ENCODE peak calls at places on chromosomes 13 and 19, in ten cellular contexts. X, S, A, P, D, W, J, O, E and V are unnamed samples.
A peak's percentile ranks its signal among the peaks of the same experiment; 100 is the strongest.

GRCh38 chr13:87698268-87698667 is 27.1 kb downstream of the SLITRK5 start:
- DNase-seq in S (no peak), A (no peak), P (no peak), O (no peak), J (no peak), E (no peak), D (no peak), X (no peak), W (no peak), V (no peak)

GRCh38 chr13:94620286-94620896 is 18.7 kb downstream of the GPR180 start:
- DNase-seq in X (no peak), D (no peak), E (peak; percentile 15), O (no peak), J (no peak), W (peak; percentile 57), A (peak; percentile 48), P (peak; percentile 11), S (peak; percentile 40), V (no peak)

GRCh38 chr19:51784922-51785690 is 9.9 kb upstream of the FPR3 start:
- DNase-seq in A (no peak), S (peak; percentile 91), P (peak; percentile 71), W (no peak), X (peak; percentile 49), O (no peak), E (no peak), J (peak; percentile 32), D (no peak), V (no peak)

GRCh38 chr13:111177081-111177711 is 62.1 kb downstream of the ARHGEF7 start:
- DNase-seq in X (no peak), D (no peak), O (no peak), S (peak; percentile 28), P (peak; percentile 86), E (no peak), W (no peak), J (peak; percentile 28), A (no peak), V (no peak)

GRCh38 chr19:35320285-35320706 is 8.7 kb upstream of the CD22 start:
- DNase-seq in P (no peak), A (no peak), D (no peak), O (no peak), E (no peak), W (no peak), J (no peak), X (no peak), S (no peak), V (no peak)

GRCh38 chr19:30682576-30683536 is 310.7 kb downstream of the ZNF536 start:
- DNase-seq in P (peak; percentile 72), J (no peak), A (peak; percentile 78), W (peak; percentile 75), E (peak; percentile 84), X (peak; percentile 68), S (peak; percentile 92), D (peak; percentile 61), O (peak; percentile 84), V (peak; percentile 60)

GRCh38 chr19:19170053-19170945 is at the start of gene MEF2B:
- DNase-seq in E (peak; percentile 92), P (peak; percentile 59), X (peak; percentile 80), A (peak; percentile 97), O (peak; percentile 82), D (no peak), J (no peak), S (peak; percentile 40), W (peak; percentile 91), V (peak; percentile 79)

GRCh38 chr13:108120332-108120731 is 95.0 kb downstream of the LIG4 start:
- DNase-seq in E (no peak), P (no peak), W (no peak), D (no peak), A (peak; percentile 24), O (no peak), X (no peak), S (no peak), J (no peak), V (no peak)

GRCh38 chr19:29687244-29687896 is 22.1 kb downstream of the PLEKHF1 start:
- DNase-seq in X (no peak), P (peak; percentile 99), A (no peak), D (peak; percentile 90), O (no peak), W (no peak), S (peak; percentile 99), E (no peak), J (no peak), V (no peak)

GRCh38 chr13:22800726-22801401 is 379.9 kb upstream of the SGCG start:
- DNase-seq in A (no peak), W (no peak), P (no peak), E (no peak), X (peak; percentile 19), O (no peak), J (peak; percentile 21), D (no peak), S (peak; percentile 29), V (no peak)

GRCh38 chr19:51490676-51491075 is 10.9 kb downstream of the SIGLEC12 start:
- DNase-seq in S (no peak), O (no peak), A (peak; percentile 68), E (no peak), D (no peak), X (no peak), W (no peak), P (no peak), J (no peak), V (no peak)

GRCh38 chr19:13842294-13843103 is 34.4 kb upstream of the NANOS3 start:
- DNase-seq in A (peak; percentile 59), W (peak; percentile 80), X (peak; percentile 85), D (no peak), J (peak; percentile 55), O (no peak), S (peak; percentile 57), P (peak; percentile 66), E (peak; percentile 74), V (peak; percentile 88)

GRCh38 chr13:96499646-96500045 is 409.7 kb downstream of the HS6ST3 start:
- DNase-seq in J (no peak), X (no peak), S (peak; percentile 21), D (no peak), E (no peak), O (no peak), P (no peak), W (no peak), A (no peak), V (no peak)

GRCh38 chr19:15934332-15935078 is at the start of gene CYP4F11:
- DNase-seq in O (no peak), W (no peak), A (no peak), X (peak; percentile 89), D (no peak), J (no peak), S (no peak), E (no peak), P (no peak), V (peak; percentile 90)

GRCh38 chr13:50171585-50172282 is 156.5 kb downstream of the KCNRG start:
- DNase-seq in W (no peak), E (no peak), D (no peak), A (no peak), J (no peak), O (no peak), X (no peak), S (no peak), P (peak; percentile 74), V (no peak)

GRCh38 chr13:50168803-50169202 is 153.6 kb downstream of the KCNRG start:
- DNase-seq in E (no peak), J (no peak), A (no peak), D (no peak), W (no peak), O (no peak), X (no peak), P (no peak), S (no peak), V (no peak)

GRCh38 chr13:50167224-50167947 is 152.1 kb downstream of the KCNRG start:
- DNase-seq in E (no peak), J (no peak), O (no peak), X (no peak), A (no peak), S (no peak), W (no peak), P (peak; percentile 33), D (no peak), V (no peak)

GRCh38 chr13:50167967-50168366 is 152.7 kb downstream of the KCNRG start:
- DNase-seq in O (no peak), P (no peak), E (no peak), X (no peak), D (no peak), A (no peak), S (no peak), W (no peak), J (no peak), V (no peak)

GRCh38 chr13:50170447-50171037 is 155.3 kb downstream of the KCNRG start:
- DNase-seq in S (peak; percentile 42), O (no peak), J (no peak), X (no peak), D (no peak), W (no peak), P (no peak), A (no peak), E (no peak), V (no peak)
- TF ChIP-seq CTCF in S (peak; percentile 37), O (peak; percentile 33), J (peak; percentile 50), X (no peak), D (peak; percentile 46), W (peak; percentile 39), P (peak; percentile 49), A (no peak), E (no peak), V (no peak)

DNA sequence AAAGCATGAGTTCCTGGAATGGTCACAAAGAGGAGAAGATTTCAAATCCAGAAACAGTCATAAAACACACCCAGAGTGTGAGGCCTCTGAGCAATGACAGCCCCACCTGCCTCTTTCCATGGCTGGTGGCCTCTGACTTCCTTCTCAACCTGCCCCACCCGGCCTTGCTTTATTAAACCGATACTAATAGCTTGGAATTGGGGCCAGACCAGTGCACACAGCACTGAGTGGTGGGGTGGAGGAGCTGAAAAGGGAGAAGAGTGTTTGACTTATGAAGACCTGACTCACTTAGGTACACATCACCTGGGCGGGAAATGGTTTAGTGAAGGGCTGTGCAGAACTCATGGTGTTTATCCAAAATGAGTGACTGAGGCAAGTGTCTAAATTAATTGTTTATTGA is 20.7 kb upstream of the CEACAM6 start:
- DNase-seq in E (no peak), O (no peak), D (no peak), J (no peak), P (no peak), W (peak; percentile 75), S (no peak), A (no peak), X (peak; percentile 90), V (no peak)
- TF ChIP-seq CTCF in E (no peak), O (no peak), D (no peak), J (no peak), P (no peak), W (no peak), S (no peak), A (no peak), X (no peak), V (no peak)

GRCh38 chr13:74092711-74093110 is 41.5 kb downstream of the KLF12 start:
- DNase-seq in S (no peak), A (no peak), P (no peak), O (no peak), E (no peak), W (no peak), X (no peak), J (no peak), D (no peak), V (no peak)
- TF ChIP-seq CTCF in S (no peak), A (no peak), P (no peak), O (no peak), E (no peak), W (no peak), X (no peak), J (no peak), D (no peak), V (no peak)

DNA sequence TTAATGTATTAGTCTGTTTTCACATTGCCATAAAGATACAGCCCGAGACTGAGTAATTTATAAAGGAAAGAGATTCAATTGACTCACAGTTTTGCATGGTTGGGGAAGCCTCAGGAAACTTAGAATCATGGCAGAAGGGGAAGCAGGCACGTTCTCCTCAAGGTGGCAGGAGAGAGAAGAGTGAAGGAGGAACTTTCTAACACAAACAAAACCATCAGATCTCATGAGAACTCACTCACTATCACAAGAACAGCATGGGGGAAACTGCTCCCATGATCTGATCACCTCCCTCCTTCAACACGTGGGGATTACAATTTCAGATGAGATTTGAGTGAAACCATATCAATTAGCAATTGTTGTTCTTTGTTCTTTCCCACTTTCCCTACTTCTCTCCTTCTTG is 689.0 kb upstream of the SLITRK1 start:
- DNase-seq in A (no peak), E (no peak), D (no peak), P (no peak), S (no peak), J (no peak), X (no peak), O (no peak), W (peak; percentile 27), V (no peak)
- TF ChIP-seq CTCF in A (no peak), E (peak; percentile 9), D (no peak), P (no peak), S (no peak), J (no peak), X (no peak), O (no peak), W (peak; percentile 7), V (no peak)